ENCODE peak calls at places on chromosome 1, in five cellular contexts. L is lung, D is cardiac muscle cell, T is IMR-90, Q is OCI-LY7. I is an unnamed sample.

GRCh38 chr1:84674021-84674420 is 16.2 kb downstream of the SSX2IP start:
- DNase-seq in L (no peak), D (no peak), T (no peak), Q (no peak), I (no peak)

GRCh38 chr1:87236585-87236984 is 92.1 kb upstream of the LMO4 start:
- DNase-seq in L (no peak), D (no peak), T (peak; percentile 65), Q (no peak), I (no peak)

GRCh38 chr1:207937204-207937603 is 26.3 kb upstream of the CD34 start:
- DNase-seq in L (no peak), D (no peak), T (no peak), Q (no peak), I (no peak)

GRCh38 chr1:36380003-36380631 is 5.6 kb downstream of the STK40 start:
- DNase-seq in L (no peak), D (no peak), T (no peak), Q (no peak), I (no peak)

GRCh38 chr1:174726880-174727585 is 272.7 kb upstream of the CACYBP start:
- DNase-seq in L (no peak), D (no peak), T (no peak), Q (no peak), I (no peak)

GRCh38 chr1:167294528-167294927 is 73.8 kb downstream of the POU2F1 start:
- DNase-seq in L (no peak), D (no peak), T (peak; percentile 3), Q (no peak), I (no peak)

GRCh38 chr1:16208270-16208987 is 4.0 kb downstream of the ARHGEF19 start:
- DNase-seq in L (no peak), D (no peak), T (peak; percentile 31), Q (no peak), I (no peak)

GRCh38 chr1:110687244-110687643 is 12.5 kb upstream of the KCNA3 start:
- DNase-seq in L (no peak), D (no peak), T (peak; percentile 60), Q (no peak), I (no peak)

GRCh38 chr1:57421366-57421765 is 2.5 kb downstream of the DAB1 start:
- DNase-seq in L (no peak), D (no peak), T (no peak), Q (no peak), I (no peak)

DNA sequence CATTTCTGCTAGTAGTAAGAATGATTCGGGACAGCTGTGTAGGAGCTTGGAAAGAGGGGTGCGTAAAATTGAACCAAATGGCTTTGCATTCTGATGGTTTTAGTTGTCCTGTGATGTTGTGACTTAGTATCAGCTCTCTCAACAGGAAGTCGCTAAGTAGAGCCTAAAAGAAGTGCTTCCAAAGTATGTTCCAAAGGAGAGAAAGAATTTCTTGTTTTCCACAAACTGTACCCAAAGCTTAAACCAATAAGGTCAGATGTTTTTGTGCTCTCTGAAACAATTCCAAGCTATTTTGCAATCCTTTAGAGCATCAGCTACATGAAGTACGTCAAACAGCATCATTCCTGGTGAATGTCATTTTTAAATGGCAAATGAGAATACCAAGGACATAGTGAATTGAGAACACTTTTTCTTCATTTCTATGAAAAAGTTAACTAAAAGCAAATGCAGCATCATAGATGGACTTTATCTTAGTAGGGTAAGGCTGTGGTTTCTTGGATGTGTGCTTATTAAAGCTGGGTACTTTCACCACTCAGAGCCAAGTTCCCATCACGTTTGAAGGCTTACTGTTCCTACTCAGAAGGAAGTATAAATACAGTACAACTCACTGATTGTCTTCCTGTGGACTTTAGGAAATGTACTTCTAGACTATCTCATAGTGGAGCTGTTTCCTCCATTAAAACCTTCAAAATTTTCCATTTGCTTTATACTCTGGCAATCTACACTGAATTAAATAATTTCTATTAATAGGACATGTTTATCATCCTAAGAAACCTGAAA is 148.6 kb downstream of the C1orf21 start:
- DNase-seq in L (no peak), D (no peak), T (peak; percentile 51), Q (no peak), I (no peak)
- H3K27ac ChIP-seq in L (peak overlapping the region; percentile 78), D (no peak overlapping the region), T (no peak overlapping the region), Q (no peak overlapping the region), I (no peak overlapping the region)

GRCh38 chr1:59070607-59071006 is 226.3 kb upstream of the FGGY start:
- DNase-seq in L (no peak), D (no peak), T (peak; percentile 13), Q (no peak), I (no peak)

GRCh38 chr1:59071289-59071688 is 225.6 kb upstream of the FGGY start:
- DNase-seq in L (no peak), D (no peak), T (no peak), Q (no peak), I (no peak)

GRCh38 chr1:59075021-59075420 is 221.9 kb upstream of the FGGY start:
- DNase-seq in L (no peak), D (no peak), T (no peak), Q (no peak), I (no peak)

GRCh38 chr1:59074574-59074973 is 222.3 kb upstream of the FGGY start:
- DNase-seq in L (no peak), D (no peak), T (no peak), Q (no peak), I (no peak)

GRCh38 chr1:59072017-59072947 is 224.6 kb upstream of the FGGY start:
- DNase-seq in L (no peak), D (no peak), T (peak; percentile 4), Q (peak; percentile 7), I (no peak)
- H3K36me3 ChIP-seq in L (no peaks in the 10 kb centered on the region), D (no peaks in the 10 kb centered on the region), T (no peaks in the 10 kb centered on the region), Q (no peaks in the 10 kb centered on the region), I (no peaks in the 10 kb centered on the region)

DNA sequence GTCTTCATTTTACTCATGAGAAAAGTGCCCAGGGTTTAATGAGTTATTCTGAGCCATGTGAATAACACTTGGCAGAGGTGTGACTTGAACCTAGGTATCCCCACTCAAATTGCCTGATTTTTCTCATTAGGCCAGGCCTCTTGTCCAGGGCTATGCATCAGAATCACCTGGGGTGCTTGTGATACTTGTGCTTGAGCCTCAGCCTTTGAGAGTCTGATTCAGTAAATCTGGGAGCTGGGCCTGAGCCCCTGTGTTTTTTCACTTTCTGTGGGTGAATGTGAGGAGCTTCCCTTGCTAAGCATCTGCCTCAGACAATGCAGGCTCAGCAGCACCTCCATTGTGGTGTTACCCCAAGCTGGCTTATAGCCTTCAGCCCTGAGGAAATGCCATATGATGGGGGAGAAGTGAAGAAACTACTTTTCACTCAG is 127.1 kb downstream of the S1PR1 start:
- DNase-seq in L (no peak), D (no peak), T (no peak), Q (no peak), I (no peak)
- H3K9me3 ChIP-seq in L (no peaks in the 10 kb centered on the region), D (no peaks in the 10 kb centered on the region), T (no peaks in the 10 kb centered on the region), Q (no peaks in the 10 kb centered on the region), I (no peaks in the 10 kb centered on the region)

GRCh38 chr1:158011714-158012113 is 18.3 kb downstream of the KIRREL1 start:
- DNase-seq in L (no peak), D (no peak), T (peak; percentile 64), Q (no peak), I (no peak)
- H3K27ac ChIP-seq in L (peak overlapping the region; percentile 54), D (peak overlapping the region; percentile 95), T (peak overlapping the region; percentile 96), Q (no peak overlapping the region), I (no peak overlapping the region)

GRCh38 chr1:52386458-52386857 is 17.8 kb downstream of the ORC1 start:
- DNase-seq in L (no peak), D (no peak), T (no peak), Q (no peak), I (no peak)
- H3K36me3 ChIP-seq in L (no peaks in the 10 kb centered on the region), D (no peaks in the 10 kb centered on the region), T (peaks cover 14% of the 10 kb centered on the region), Q (peaks cover 99% of the 10 kb centered on the region), I (no peaks in the 10 kb centered on the region)

DNA sequence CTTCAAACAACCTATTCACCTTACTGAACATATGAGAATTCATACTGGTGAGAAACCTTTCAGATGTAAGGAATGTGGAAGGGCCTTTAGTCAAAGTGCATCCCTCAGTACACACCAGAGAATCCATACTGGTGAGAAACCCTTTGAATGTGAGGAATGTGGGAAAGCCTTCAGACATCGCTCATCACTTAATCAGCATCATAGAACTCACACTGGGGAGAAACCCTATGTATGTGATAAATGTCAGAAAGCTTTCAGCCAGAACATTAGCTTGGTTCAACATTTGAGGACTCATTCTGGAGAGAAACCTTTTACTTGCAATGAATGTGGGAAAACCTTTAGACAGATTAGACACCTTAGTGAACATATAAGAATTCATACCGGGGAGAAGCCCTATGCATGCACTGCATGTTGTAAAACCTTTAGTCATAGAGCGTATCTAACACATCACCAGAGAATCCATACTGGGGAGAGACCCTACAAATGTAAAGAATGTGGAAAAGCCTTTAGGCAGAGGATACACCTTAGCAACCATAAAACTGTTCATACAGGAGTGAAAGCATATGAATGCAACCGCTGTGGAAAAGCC is 13.2 kb upstream of the EXO5 start:
- DNase-seq in L (no peak), D (no peak), T (no peak), Q (no peak), I (no peak)
- H3K9me3 ChIP-seq in L (peaks cover 16% of the 10 kb centered on the region), D (no peaks in the 10 kb centered on the region), T (peaks cover 46% of the 10 kb centered on the region), Q (peaks cover 41% of the 10 kb centered on the region), I (peaks cover 66% of the 10 kb centered on the region)

GRCh38 chr1:232416026-232416568 is 213.8 kb downstream of the SIPA1L2 start:
- DNase-seq in L (no peak), D (no peak), T (no peak), Q (no peak), I (no peak)
- H3K27ac ChIP-seq in L (no peak overlapping the region), D (no peak overlapping the region), T (no peak overlapping the region), Q (no peak overlapping the region), I (no peak overlapping the region)

I was measured in naive thymus-derived CD4-positive, alpha-beta T cell.